ENCODE peak calls at places on chromosome 5, in eight cellular contexts. One of them, this sample, is unnamed.

GRCh38 chr5:44860267-44860666 is 51.5 kb downstream of the MRPS30 start:
- DNase-seq in HCT116: no peak
- DNase-seq in transverse colon: no peak
- DNase-seq in H1: no peak
- DNase-seq in prostate gland: no peak
- DNase-seq in breast epithelium: no peak
- DNase-seq in stomach: no peak
- DNase-seq in endothelial cell of umbilical vein: no peak
- DNase-seq in this sample: no peak

GRCh38 chr5:15943487-15943886 is 236.1 kb downstream of the MARCHF11 start:
- DNase-seq in HCT116: no peak
- DNase-seq in transverse colon: no peak
- DNase-seq in H1: no peak
- DNase-seq in prostate gland: no peak
- DNase-seq in breast epithelium: no peak
- DNase-seq in stomach: no peak
- DNase-seq in endothelial cell of umbilical vein: no peak
- DNase-seq in this sample: no peak

GRCh38 chr5:170265527-170265926 is 32.0 kb downstream of the LCP2 start:
- DNase-seq in HCT116: no peak
- DNase-seq in transverse colon: no peak
- DNase-seq in H1: peak; percentile 43
- DNase-seq in prostate gland: no peak
- DNase-seq in breast epithelium: no peak
- DNase-seq in stomach: no peak
- DNase-seq in endothelial cell of umbilical vein: no peak
- DNase-seq in this sample: no peak

GRCh38 chr5:91841423-91841822 is 458.3 kb upstream of the ARRDC3 start:
- DNase-seq in HCT116: no peak
- DNase-seq in transverse colon: no peak
- DNase-seq in H1: no peak
- DNase-seq in prostate gland: no peak
- DNase-seq in breast epithelium: no peak
- DNase-seq in stomach: no peak
- DNase-seq in endothelial cell of umbilical vein: no peak
- DNase-seq in this sample: no peak

GRCh38 chr5:93303291-93303691 is 277.7 kb downstream of the NR2F1-AS1 start:
- DNase-seq in HCT116: no peak
- DNase-seq in transverse colon: no peak
- DNase-seq in H1: no peak
- DNase-seq in prostate gland: no peak
- DNase-seq in breast epithelium: no peak
- DNase-seq in stomach: no peak
- DNase-seq in endothelial cell of umbilical vein: peak; percentile 17
- DNase-seq in this sample: no peak

GRCh38 chr5:998276-998974 is 10.2 kb upstream of the NKD2 start:
- DNase-seq in HCT116: no peak
- DNase-seq in transverse colon: no peak
- DNase-seq in H1: no peak
- DNase-seq in prostate gland: no peak
- DNase-seq in breast epithelium: no peak
- DNase-seq in stomach: peak; percentile 13
- DNase-seq in endothelial cell of umbilical vein: no peak
- DNase-seq in this sample: no peak

GRCh38 chr5:73093943-73094342 is 26.4 kb upstream of the TMEM171 start:
- DNase-seq in HCT116: peak; percentile 59
- DNase-seq in transverse colon: no peak
- DNase-seq in H1: no peak
- DNase-seq in prostate gland: no peak
- DNase-seq in breast epithelium: no peak
- DNase-seq in stomach: no peak
- DNase-seq in endothelial cell of umbilical vein: peak; percentile 8
- DNase-seq in this sample: no peak

GRCh38 chr5:27571681-27572080 is 533.3 kb upstream of the CDH9 start:
- DNase-seq in HCT116: no peak
- DNase-seq in transverse colon: no peak
- DNase-seq in H1: no peak
- DNase-seq in prostate gland: no peak
- DNase-seq in breast epithelium: no peak
- DNase-seq in stomach: no peak
- DNase-seq in endothelial cell of umbilical vein: no peak
- DNase-seq in this sample: no peak

GRCh38 chr5:83542839-83543238 is 71.3 kb downstream of the VCAN start:
- DNase-seq in HCT116: no peak
- DNase-seq in transverse colon: no peak
- DNase-seq in H1: no peak
- DNase-seq in prostate gland: no peak
- DNase-seq in breast epithelium: no peak
- DNase-seq in stomach: no peak
- DNase-seq in endothelial cell of umbilical vein: no peak
- DNase-seq in this sample: no peak

GRCh38 chr5:128081111-128081865 is 2.3 kb upstream of the SLC12A2 start:
- DNase-seq in HCT116: peak; percentile 24
- DNase-seq in transverse colon: no peak
- DNase-seq in H1: no peak
- DNase-seq in prostate gland: no peak
- DNase-seq in breast epithelium: no peak
- DNase-seq in stomach: no peak
- DNase-seq in endothelial cell of umbilical vein: no peak
- DNase-seq in this sample: no peak

GRCh38 chr5:76715734-76716455 is at the start of gene F2R:
- DNase-seq in HCT116: no peak
- DNase-seq in transverse colon: peak; percentile 62
- DNase-seq in H1: peak; percentile 80
- DNase-seq in prostate gland: peak; percentile 20
- DNase-seq in breast epithelium: no peak
- DNase-seq in stomach: peak; percentile 38
- DNase-seq in endothelial cell of umbilical vein: peak; percentile 94
- DNase-seq in this sample: peak; percentile 69

GRCh38 chr5:172479034-172479783 is 24.9 kb upstream of the SH3PXD2B start:
- DNase-seq in HCT116: peak; percentile 81
- DNase-seq in transverse colon: peak; percentile 86
- DNase-seq in H1: peak; percentile 78
- DNase-seq in prostate gland: peak; percentile 83
- DNase-seq in breast epithelium: peak; percentile 83
- DNase-seq in stomach: peak; percentile 83
- DNase-seq in endothelial cell of umbilical vein: peak; percentile 81
- DNase-seq in this sample: peak; percentile 73

GRCh38 chr5:14415516-14416074 is 166.0 kb upstream of the OTULINL start:
- DNase-seq in HCT116: no peak
- DNase-seq in transverse colon: no peak
- DNase-seq in H1: no peak
- DNase-seq in prostate gland: no peak
- DNase-seq in breast epithelium: no peak
- DNase-seq in stomach: no peak
- DNase-seq in endothelial cell of umbilical vein: no peak
- DNase-seq in this sample: no peak

GRCh38 chr5:14417792-14418765 is 163.5 kb upstream of the OTULINL start:
- DNase-seq in HCT116: no peak
- DNase-seq in transverse colon: no peak
- DNase-seq in H1: no peak
- DNase-seq in prostate gland: no peak
- DNase-seq in breast epithelium: no peak
- DNase-seq in stomach: no peak
- DNase-seq in endothelial cell of umbilical vein: no peak
- DNase-seq in this sample: no peak

GRCh38 chr5:14416709-14417108 is 164.9 kb upstream of the OTULINL start:
- DNase-seq in HCT116: no peak
- DNase-seq in transverse colon: no peak
- DNase-seq in H1: no peak
- DNase-seq in prostate gland: no peak
- DNase-seq in breast epithelium: no peak
- DNase-seq in stomach: no peak
- DNase-seq in endothelial cell of umbilical vein: no peak
- DNase-seq in this sample: no peak

GRCh38 chr5:14419686-14420085 is 161.9 kb upstream of the OTULINL start:
- DNase-seq in HCT116: no peak
- DNase-seq in transverse colon: no peak
- DNase-seq in H1: no peak
- DNase-seq in prostate gland: no peak
- DNase-seq in breast epithelium: no peak
- DNase-seq in stomach: no peak
- DNase-seq in endothelial cell of umbilical vein: no peak
- DNase-seq in this sample: no peak

DNA sequence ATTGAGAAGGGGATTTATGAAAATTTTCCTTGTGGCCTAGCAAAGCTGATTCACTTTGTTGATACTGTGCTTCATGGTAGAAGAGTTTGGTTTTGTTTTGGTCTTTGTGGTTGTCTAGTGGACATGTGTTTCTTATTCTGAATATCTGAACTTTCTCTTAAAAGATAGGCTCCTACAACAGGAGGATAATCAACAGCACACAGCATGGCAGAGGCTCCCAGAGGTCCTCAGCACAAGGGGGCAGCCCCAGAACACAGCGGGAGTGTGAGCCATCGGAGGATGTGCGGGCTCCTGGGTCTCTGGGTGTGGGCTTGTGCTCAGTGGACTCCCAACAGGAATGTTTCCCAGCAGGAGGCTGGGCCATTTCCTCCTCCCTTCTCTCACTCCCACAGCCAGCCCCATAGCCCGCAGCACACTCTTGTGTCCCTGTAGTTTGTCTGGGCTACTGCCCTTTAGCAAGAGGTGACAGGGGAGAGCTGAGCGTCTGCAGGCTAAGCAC is 164.3 kb upstream of the OTULINL start:
- DNase-seq in HCT116: no peak
- DNase-seq in transverse colon: no peak
- DNase-seq in H1: no peak
- DNase-seq in prostate gland: no peak
- DNase-seq in breast epithelium: no peak
- DNase-seq in stomach: no peak
- DNase-seq in endothelial cell of umbilical vein: no peak
- DNase-seq in this sample: no peak
- TF ChIP-seq POLR2AphosphoS5 in HCT116: no peak
- TF ChIP-seq POLR2AphosphoS5 in transverse colon: no peak
- TF ChIP-seq POLR2AphosphoS5 in H1: no peak
- TF ChIP-seq POLR2AphosphoS5 in prostate gland: no peak
- TF ChIP-seq POLR2AphosphoS5 in breast epithelium: no peak
- TF ChIP-seq POLR2AphosphoS5 in stomach: no peak
- TF ChIP-seq POLR2AphosphoS5 in endothelial cell of umbilical vein: no peak
- TF ChIP-seq POLR2AphosphoS5 in this sample: no peak

DNA sequence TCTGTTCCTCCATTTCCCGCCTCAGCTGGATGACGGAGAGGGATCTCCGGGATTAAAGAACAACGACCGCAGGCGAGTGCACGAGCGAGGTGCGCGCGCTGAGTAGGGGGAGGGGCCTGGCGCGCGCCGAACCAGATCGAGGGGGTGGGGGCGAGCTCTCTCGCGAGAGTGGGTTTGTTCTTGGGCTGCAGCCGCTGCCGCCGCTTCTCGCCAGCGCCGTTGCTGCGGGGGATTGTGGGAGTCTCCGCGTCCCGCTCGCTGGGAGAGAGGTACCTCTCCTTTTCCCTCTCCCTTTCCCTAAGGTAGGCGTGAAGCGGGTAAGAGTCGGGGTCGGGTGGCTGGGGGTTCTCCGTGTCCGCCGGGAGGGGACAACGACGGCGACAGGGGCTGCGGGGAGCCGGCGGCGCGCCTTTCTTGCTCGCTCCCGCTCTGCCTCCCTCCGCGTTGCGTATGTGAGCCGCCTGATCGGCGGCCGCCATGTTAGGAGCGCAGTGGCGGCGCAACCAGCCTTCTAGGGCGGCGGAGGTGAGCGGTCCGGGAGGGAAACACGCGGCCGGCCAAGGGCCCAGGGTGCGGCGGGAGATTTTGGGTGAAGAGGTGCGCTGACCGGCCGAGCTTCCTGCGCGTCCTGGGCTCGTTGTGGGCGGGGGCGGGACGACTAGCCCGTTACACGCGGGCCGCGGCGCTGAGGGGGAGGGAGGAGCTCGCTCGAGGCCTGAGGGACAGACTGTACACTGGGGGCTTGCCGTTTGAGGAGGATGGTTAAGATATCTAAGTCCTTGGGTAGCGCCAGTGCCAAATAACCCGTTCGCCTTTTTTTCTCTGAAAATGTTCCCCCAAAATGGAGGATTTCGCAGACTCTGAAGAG is at the start of gene MATR3:
- DNase-seq in HCT116: peak; percentile 91
- DNase-seq in transverse colon: peak; percentile 97
- DNase-seq in H1: peak; percentile 95
- DNase-seq in prostate gland: peak; percentile 95
- DNase-seq in breast epithelium: peak; percentile 98
- DNase-seq in stomach: peak; percentile 96
- DNase-seq in endothelial cell of umbilical vein: peak; percentile 96
- DNase-seq in this sample: peak; percentile 74
- TF ChIP-seq POLR2A in HCT116: peak; percentile 81
- TF ChIP-seq POLR2A in transverse colon: peak; percentile 99
- TF ChIP-seq POLR2A in H1: peak; percentile 99
- TF ChIP-seq POLR2A in prostate gland: peak; percentile 96
- TF ChIP-seq POLR2A in breast epithelium: peak; percentile 99
- TF ChIP-seq POLR2A in stomach: no peak
- TF ChIP-seq POLR2A in endothelial cell of umbilical vein: peak; percentile 95
- TF ChIP-seq POLR2A in this sample: peak; percentile 93

GRCh38 chr5:8329773-8330172 is 460.8 kb downstream of the MTRR start:
- DNase-seq in HCT116: no peak
- DNase-seq in transverse colon: no peak
- DNase-seq in H1: no peak
- DNase-seq in prostate gland: no peak
- DNase-seq in breast epithelium: no peak
- DNase-seq in stomach: no peak
- DNase-seq in endothelial cell of umbilical vein: no peak
- DNase-seq in this sample: no peak

GRCh38 chr5:8332666-8333444 is 463.9 kb downstream of the MTRR start:
- DNase-seq in HCT116: no peak
- DNase-seq in transverse colon: no peak
- DNase-seq in H1: no peak
- DNase-seq in prostate gland: no peak
- DNase-seq in breast epithelium: no peak
- DNase-seq in stomach: no peak
- DNase-seq in endothelial cell of umbilical vein: no peak
- DNase-seq in this sample: no peak

GRCh38 chr5:8321272-8321671 is 452.3 kb downstream of the MTRR start:
- DNase-seq in HCT116: no peak
- DNase-seq in transverse colon: no peak
- DNase-seq in H1: no peak
- DNase-seq in prostate gland: no peak
- DNase-seq in breast epithelium: no peak
- DNase-seq in stomach: no peak
- DNase-seq in endothelial cell of umbilical vein: no peak
- DNase-seq in this sample: no peak

GRCh38 chr5:8322478-8322877 is 453.5 kb downstream of the MTRR start:
- DNase-seq in HCT116: no peak
- DNase-seq in transverse colon: no peak
- DNase-seq in H1: no peak
- DNase-seq in prostate gland: no peak
- DNase-seq in breast epithelium: no peak
- DNase-seq in stomach: no peak
- DNase-seq in endothelial cell of umbilical vein: no peak
- DNase-seq in this sample: no peak

GRCh38 chr5:8327016-8327415 is 458.1 kb downstream of the MTRR start:
- DNase-seq in HCT116: no peak
- DNase-seq in transverse colon: no peak
- DNase-seq in H1: no peak
- DNase-seq in prostate gland: no peak
- DNase-seq in breast epithelium: no peak
- DNase-seq in stomach: no peak
- DNase-seq in endothelial cell of umbilical vein: no peak
- DNase-seq in this sample: no peak
- TF ChIP-seq POLR2AphosphoS5 in HCT116: no peak
- TF ChIP-seq POLR2AphosphoS5 in transverse colon: no peak
- TF ChIP-seq POLR2AphosphoS5 in H1: no peak
- TF ChIP-seq POLR2AphosphoS5 in prostate gland: no peak
- TF ChIP-seq POLR2AphosphoS5 in breast epithelium: no peak
- TF ChIP-seq POLR2AphosphoS5 in stomach: no peak
- TF ChIP-seq POLR2AphosphoS5 in endothelial cell of umbilical vein: no peak
- TF ChIP-seq POLR2AphosphoS5 in this sample: no peak

GRCh38 chr5:66596791-66597757 is 881 bp downstream of the MAST4 start:
- DNase-seq in HCT116: no peak
- DNase-seq in transverse colon: peak; percentile 19
- DNase-seq in H1: peak; percentile 65
- DNase-seq in prostate gland: peak; percentile 93
- DNase-seq in breast epithelium: no peak
- DNase-seq in stomach: peak; percentile 37
- DNase-seq in endothelial cell of umbilical vein: peak; percentile 20
- DNase-seq in this sample: peak; percentile 21

GRCh38 chr5:66595877-66596790 is at the start of gene MAST4:
- DNase-seq in HCT116: peak; percentile 16
- DNase-seq in transverse colon: peak; percentile 91
- DNase-seq in H1: peak; percentile 97
- DNase-seq in prostate gland: peak; percentile 95
- DNase-seq in breast epithelium: peak; percentile 61
- DNase-seq in stomach: peak; percentile 92
- DNase-seq in endothelial cell of umbilical vein: peak; percentile 85
- DNase-seq in this sample: peak; percentile 86
- TF ChIP-seq POLR2A in HCT116: no peak
- TF ChIP-seq POLR2A in transverse colon: peak; percentile 35
- TF ChIP-seq POLR2A in H1: no peak
- TF ChIP-seq POLR2A in prostate gland: peak; percentile 97
- TF ChIP-seq POLR2A in breast epithelium: no peak
- TF ChIP-seq POLR2A in stomach: no peak
- TF ChIP-seq POLR2A in endothelial cell of umbilical vein: no peak
- TF ChIP-seq POLR2A in this sample: no peak

This sample was measured in GM12891.